ENCODE peak calls at places on chromosomes 13 and 19, in nine cellular contexts. T is cardiac muscle cell, O is AG04450, S is HCT116, L is endodermal cell, X is cardiac fibroblast, Z is mucosa of descending colon, B is GM06990, C is esophagus squamous epithelium. D is an unnamed sample.

GRCh38 chr19:13056052-13056660 is 46.5 kb downstream of the LYL1 start:
- DNase-seq in S (peak), C (no peak), X (peak), T (peak), B (no peak), L (peak), O (no peak), Z (peak), D (no peak)

GRCh38 chr13:53311561-53311960 is 282.9 kb downstream of the OLFM4 start:
- DNase-seq in B (no peak), S (no peak), T (no peak), L (peak), O (no peak), X (no peak), C (no peak), Z (no peak), D (no peak)

GRCh38 chr19:7368456-7368855 is 19.7 kb downstream of the ARHGEF18 start:
- DNase-seq in S (no peak), Z (no peak), C (no peak), L (no peak), O (no peak), X (no peak), T (peak), B (no peak), D (no peak)

GRCh38 chr13:92573467-92574057 is 653.0 kb upstream of the GPC6 start:
- DNase-seq in O (no peak), T (peak), X (peak), B (no peak), Z (no peak), C (no peak), S (no peak), L (peak), D (no peak)

GRCh38 chr19:46353730-46354528 is 7.0 kb downstream of the PPP5C start:
- DNase-seq in O (no peak), Z (no peak), B (no peak), L (no peak), X (no peak), S (no peak), T (no peak), C (no peak), D (no peak)

GRCh38 chr13:109246001-109246400 is 540.4 kb downstream of the IRS2 start:
- DNase-seq in T (no peak), O (no peak), Z (no peak), C (no peak), L (peak), S (no peak), B (no peak), X (no peak), D (no peak)

GRCh38 chr19:57903298-57904174 is 12.9 kb downstream of the ZNF417 start:
- DNase-seq in B (no peak), T (peak), L (no peak), C (no peak), Z (peak), X (peak), O (no peak), S (peak), D (peak)

GRCh38 chr19:52336976-52337375 is 933 bp downstream of the ZNF610 start:
- DNase-seq in X (peak), C (no peak), L (no peak), T (peak), O (no peak), Z (no peak), S (no peak), B (no peak), D (no peak)

GRCh38 chr19:33260628-33261418 is 35.2 kb upstream of the SLC7A10 start:
- DNase-seq in S (no peak), X (no peak), B (peak), Z (no peak), L (no peak), O (no peak), C (no peak), T (no peak), D (no peak)

GRCh38 chr19:55683449-55684261 is 8.6 kb downstream of the EPN1 start:
- DNase-seq in C (no peak), B (no peak), L (no peak), Z (peak), T (no peak), X (no peak), S (no peak), O (no peak), D (no peak)

GRCh38 chr13:98466634-98467236 is 110.2 kb downstream of the STK24 start:
- DNase-seq in T (peak), S (no peak), B (no peak), L (peak), C (no peak), X (peak), Z (no peak), O (no peak), D (no peak)

GRCh38 chr13:49516467-49516866 is 20.7 kb downstream of the PHF11 start:
- DNase-seq in O (no peak), L (no peak), T (no peak), S (no peak), C (no peak), X (no peak), Z (no peak), B (no peak), D (no peak)

GRCh38 chr19:35125746-35126623 is 8.9 kb downstream of the LGI4 start:
- DNase-seq in Z (no peak), L (no peak), X (no peak), O (no peak), T (no peak), S (no peak), C (no peak), B (no peak), D (no peak)

GRCh38 chr19:52897149-52897935 is at the start of gene ZNF320:
- DNase-seq in L (peak), Z (peak), S (peak), T (peak), C (peak), X (peak), B (peak), O (peak), D (peak)

GRCh38 chr13:51913421-51914136 is 51.8 kb downstream of the CCDC70 start:
- DNase-seq in O (no peak), B (no peak), S (no peak), Z (no peak), X (no peak), C (no peak), L (peak), T (no peak), D (no peak)

GRCh38 chr13:40401911-40402776 is 264.3 kb downstream of the FOXO1 start:
- DNase-seq in C (peak), B (peak), T (peak), O (peak), L (no peak), S (peak), Z (peak), X (peak), D (peak)

GRCh38 chr19:1488282-1488601 is 1.9 kb downstream of the PCSK4 start:
- DNase-seq in X (no peak), O (no peak), Z (no peak), S (no peak), B (no peak), T (no peak), C (no peak), L (no peak), D (no peak)

GRCh38 chr19:45569619-45570421 is 14.8 kb downstream of the OPA3 start:
- DNase-seq in L (peak), Z (peak), B (peak), C (no peak), T (peak), O (no peak), S (peak), X (peak), D (no peak)

GRCh38 chr13:26019881-26020535 is 31.8 kb downstream of the SHISA2 start:
- DNase-seq in O (peak), B (no peak), C (no peak), S (no peak), T (peak), Z (no peak), L (no peak), X (peak), D (peak)

GRCh38 chr19:1416014-1416841 is 8.8 kb downstream of the DAZAP1 start:
- DNase-seq in T (no peak), L (no peak), C (no peak), Z (no peak), X (peak), S (no peak), O (no peak), B (no peak), D (no peak)

GRCh38 chr19:41298327-41298964 is 11.5 kb upstream of the CCDC97 start:
- DNase-seq in S (no peak), C (no peak), T (peak), B (no peak), L (no peak), Z (peak), O (peak), X (peak), D (peak)

GRCh38 chr13:111031531-111031961 is 83.6 kb upstream of the ARHGEF7 start:
- DNase-seq in B (no peak), S (no peak), X (peak), T (peak), L (no peak), C (no peak), O (no peak), Z (no peak), D (peak)

GRCh38 chr13:92950771-92951170 is 275.8 kb upstream of the GPC6 start:
- DNase-seq in X (no peak), S (no peak), B (no peak), O (no peak), Z (no peak), T (no peak), C (no peak), L (no peak), D (no peak)

GRCh38 chr13:109778102-109778542 is 8.3 kb downstream of the IRS2 start:
- DNase-seq in Z (no peak), S (no peak), X (peak), B (no peak), L (no peak), T (no peak), O (no peak), C (no peak), D (no peak)

GRCh38 chr19:41746593-41747227 is 8.6 kb upstream of the CEACAM6 start:
- DNase-seq in S (peak), O (no peak), C (no peak), B (no peak), Z (no peak), X (peak), T (peak), L (peak), D (peak)

GRCh38 chr19:958967-959685 is 25.0 kb upstream of the WDR18 start:
- DNase-seq in C (no peak), Z (no peak), S (peak), X (peak), T (peak), L (no peak), O (no peak), B (no peak), D (no peak)

GRCh38 chr13:29733069-29733700 is 117.2 kb downstream of the UBL3 start:
- DNase-seq in O (no peak), Z (no peak), L (no peak), T (no peak), B (no peak), X (no peak), C (no peak), S (no peak), D (no peak)

GRCh38 chr19:40613669-40614594 is 12.8 kb downstream of the LTBP4 start:
- DNase-seq in O (peak), Z (peak), C (peak), X (peak), B (peak), T (peak), L (peak), S (peak), D (no peak)

GRCh38 chr13:40102854-40103253 is 447.4 kb downstream of the COG6 start:
- DNase-seq in C (no peak), T (peak), Z (no peak), X (peak), L (no peak), O (peak), S (peak), B (no peak), D (no peak)

GRCh38 chr13:91375119-91375729 is 23.2 kb upstream of the GPC5 start:
- DNase-seq in B (no peak), X (peak), L (no peak), T (peak), Z (no peak), O (no peak), C (no peak), S (no peak), D (no peak)

GRCh38 chr19:42421101-42421500 is 6.1 kb downstream of the LIPE start:
- DNase-seq in S (no peak), O (no peak), B (no peak), C (no peak), Z (no peak), L (no peak), X (no peak), T (no peak), D (no peak)

GRCh38 chr13:25371608-25372274 is at the start of gene ATP8A2:
- DNase-seq in O (no peak), B (no peak), C (no peak), T (no peak), L (peak), X (no peak), S (no peak), Z (no peak), D (no peak)

GRCh38 chr19:9205506-9206113 is 13.8 kb downstream of the OR7D4 start:
- DNase-seq in L (peak), T (peak), C (no peak), X (peak), Z (peak), O (peak), S (peak), B (peak), D (no peak)

GRCh38 chr13:25170554-25171107 is 1.5 kb downstream of the AMER2 start:
- DNase-seq in B (no peak), S (no peak), L (peak), X (no peak), Z (no peak), C (no peak), O (no peak), T (peak), D (no peak)

GRCh38 chr13:34748561-34748960 is 193.5 kb upstream of the NBEA start:
- DNase-seq in X (no peak), C (no peak), T (peak), Z (no peak), L (no peak), S (no peak), O (no peak), B (no peak), D (no peak)
- TF ChIP-seq CTCF in X (no peak), C (no peak), T (no peak), Z (no peak), L (no peak), S (no peak), O (no peak), B (no peak), D (no peak)

GRCh38 chr19:50693064-50693975 is 26.3 kb downstream of the SHANK1 start:
- DNase-seq in B (no peak), Z (no peak), X (no peak), L (no peak), T (no peak), C (no peak), O (no peak), S (no peak), D (no peak)
- H3K4me3 ChIP-seq in B (no peak), Z (no peak), X (no peak), L (no peak), T (no peak), C (no peak), O (no peak), S (no peak), D (no peak)

DNA sequence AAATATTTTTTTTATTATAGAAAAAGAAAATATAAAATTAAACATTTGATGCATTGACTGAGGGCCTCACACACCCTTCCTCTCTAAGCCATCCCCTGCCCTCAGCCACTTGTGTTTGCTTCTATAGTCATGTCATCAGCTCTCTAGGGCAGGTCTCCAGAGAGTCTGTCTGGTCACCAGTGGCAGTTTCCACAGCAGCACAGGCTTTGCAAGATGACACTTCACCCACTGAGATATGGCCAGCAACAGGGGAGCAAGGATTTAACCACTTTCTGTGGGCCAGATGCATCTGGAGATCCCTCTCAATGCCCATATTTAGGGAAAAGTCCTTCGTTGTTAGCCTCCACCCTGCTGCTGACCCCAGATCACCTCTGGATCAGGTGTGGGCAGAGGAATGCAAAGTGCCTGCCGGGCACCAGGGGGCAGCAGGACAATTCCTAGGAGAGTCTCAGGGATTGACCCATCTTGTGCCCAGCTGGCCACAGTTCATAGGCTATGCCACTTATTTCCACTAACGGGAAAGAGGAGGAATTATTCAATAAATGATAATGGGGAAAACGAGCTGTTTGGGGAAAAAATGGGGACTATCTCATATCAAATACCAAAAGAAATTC is 4.8 kb downstream of the ABCC4 start:
- DNase-seq in L (peak), Z (peak), X (peak), B (no peak), T (peak), O (no peak), S (peak), C (no peak), D (no peak)
- TF ChIP-seq CTCF in L (peak), Z (peak), X (peak), B (peak), T (peak), O (peak), S (peak), C (peak), D (peak)

GRCh38 chr19:36604656-36605100 is 435 bp upstream of the ZNF382 start:
- DNase-seq in X (peak), Z (peak), B (peak), S (no peak), O (no peak), T (peak), C (no peak), L (peak), D (no peak)
- H3K4me3 ChIP-seq in X (peak), Z (peak), B (peak), S (no peak), O (peak), T (peak), C (peak), L (peak), D (peak)